ENCODE peak calls at places on chromosomes 3 and 15, in six cellular contexts. E is transverse colon; Y is CD8-positive, alpha-beta T cell; G is A549; N is H9; Q is brain microvascular endothelial cell. A is an unnamed sample.

GRCh38 chr3:151445283-151446001 is 15.4 kb downstream of the IGSF10 start:
- DNase-seq in E (no peak), G (no peak), N (no peak), Q (peak), Y (no peak), A (peak)

GRCh38 chr15:85756411-85757072 is 38.2 kb downstream of the KLHL25 start:
- DNase-seq in G (no peak), E (no peak), Q (no peak), N (no peak), Y (no peak), A (no peak)

GRCh38 chr3:73029321-73029796 is 32.1 kb upstream of the EBLN2 start:
- DNase-seq in G (peak), Q (peak), E (no peak), Y (no peak), N (no peak), A (peak)

GRCh38 chr3:107870989-107871638 is 219.7 kb downstream of the CD47 start:
- DNase-seq in G (no peak), Q (no peak), Y (no peak), N (no peak), E (no peak), A (no peak)

GRCh38 chr15:62644216-62644873 is 398.2 kb upstream of the TPM1 start:
- DNase-seq in G (no peak), E (no peak), Y (no peak), N (no peak), Q (no peak), A (no peak)

GRCh38 chr15:27623149-27623548 is 476.0 kb downstream of the OCA2 start:
- DNase-seq in Q (no peak), N (no peak), E (no peak), Y (no peak), G (no peak), A (no peak)

GRCh38 chr3:38141952-38142273 is 3.5 kb downstream of the MYD88 start:
- DNase-seq in Y (peak), E (no peak), G (no peak), Q (no peak), N (no peak), A (no peak)

GRCh38 chr3:195815169-195815771 is 3.5 kb upstream of the MUC4 start:
- DNase-seq in N (peak), E (no peak), Y (no peak), Q (no peak), G (peak), A (no peak)

GRCh38 chr15:63054985-63055384 is 12.4 kb downstream of the TPM1 start:
- DNase-seq in Y (no peak), N (no peak), Q (no peak), G (peak), E (no peak), A (no peak)

GRCh38 chr15:101370330-101371024 is 75.4 kb upstream of the SNRPA1 start:
- DNase-seq in N (no peak), G (no peak), Q (no peak), E (peak), Y (no peak), A (no peak)

GRCh38 chr3:186687120-186687651 is 21.4 kb downstream of the HRG start:
- DNase-seq in Q (no peak), E (no peak), N (no peak), G (no peak), Y (no peak), A (no peak)

GRCh38 chr3:125684199-125684598 is 88.9 kb upstream of the OSBPL11 start:
- DNase-seq in Q (no peak), N (peak), Y (no peak), G (peak), E (no peak), A (no peak)

GRCh38 chr15:66765478-66766281 is 63.6 kb downstream of the SMAD6 start:
- DNase-seq in N (no peak), E (peak), Y (no peak), G (peak), Q (no peak), A (peak)

GRCh38 chr3:180184806-180185205 is 148.1 kb upstream of the PEX5L start:
- DNase-seq in Y (no peak), G (no peak), Q (no peak), E (no peak), N (no peak), A (no peak)

GRCh38 chr3:50336452-50337174 is 4.0 kb downstream of the RASSF1 start:
- DNase-seq in Y (no peak), E (no peak), N (no peak), Q (no peak), G (no peak), A (no peak)

GRCh38 chr15:29656636-29657475 is 165.4 kb downstream of the TJP1 start:
- DNase-seq in Y (no peak), G (peak), E (no peak), N (peak), Q (no peak), A (peak)

GRCh38 chr15:57505949-57506391 is 85.7 kb upstream of the MYZAP start:
- DNase-seq in Q (peak), G (peak), Y (no peak), N (no peak), E (peak), A (peak)

GRCh38 chr3:87771338-87772059 is 287.3 kb downstream of the CGGBP1 start:
- DNase-seq in E (no peak), N (peak), Y (peak), Q (peak), G (peak), A (no peak)

GRCh38 chr3:72177075-72178050 is 392.4 kb upstream of the PROK2 start:
- DNase-seq in Q (peak), E (peak), G (no peak), N (no peak), Y (no peak), A (peak)

GRCh38 chr3:83393276-83393675 is 1565.5 kb upstream of the CADM2 start:
- DNase-seq in Y (no peak), E (no peak), N (no peak), Q (no peak), G (no peak), A (no peak)

GRCh38 chr15:66323312-66323928 is 30.1 kb downstream of the DIS3L start:
- DNase-seq in Q (no peak), E (no peak), Y (no peak), G (no peak), N (no peak), A (no peak)

GRCh38 chr3:13316603-13317002 is 103.5 kb downstream of the NUP210 start:
- DNase-seq in G (no peak), E (no peak), N (no peak), Y (no peak), Q (no peak), A (no peak)

GRCh38 chr3:151156618-151157216 is 46.3 kb downstream of the GPR171 start:
- DNase-seq in E (no peak), Q (peak), G (peak), N (no peak), Y (no peak), A (peak)

GRCh38 chr3:14853280-14853956 is 34.7 kb downstream of the FGD5 start:
- DNase-seq in E (no peak), Y (no peak), Q (no peak), G (no peak), N (no peak), A (no peak)

GRCh38 chr3:14849831-14850230 is 31.1 kb downstream of the FGD5 start:
- DNase-seq in G (no peak), Y (no peak), Q (no peak), E (no peak), N (no peak), A (no peak)

GRCh38 chr3:14852721-14853120 is 34.0 kb downstream of the FGD5 start:
- DNase-seq in E (no peak), G (no peak), Q (no peak), Y (no peak), N (no peak), A (no peak)

GRCh38 chr3:14848906-14849305 is 30.1 kb downstream of the FGD5 start:
- DNase-seq in Y (no peak), N (no peak), G (no peak), E (no peak), Q (no peak), A (no peak)

DNA sequence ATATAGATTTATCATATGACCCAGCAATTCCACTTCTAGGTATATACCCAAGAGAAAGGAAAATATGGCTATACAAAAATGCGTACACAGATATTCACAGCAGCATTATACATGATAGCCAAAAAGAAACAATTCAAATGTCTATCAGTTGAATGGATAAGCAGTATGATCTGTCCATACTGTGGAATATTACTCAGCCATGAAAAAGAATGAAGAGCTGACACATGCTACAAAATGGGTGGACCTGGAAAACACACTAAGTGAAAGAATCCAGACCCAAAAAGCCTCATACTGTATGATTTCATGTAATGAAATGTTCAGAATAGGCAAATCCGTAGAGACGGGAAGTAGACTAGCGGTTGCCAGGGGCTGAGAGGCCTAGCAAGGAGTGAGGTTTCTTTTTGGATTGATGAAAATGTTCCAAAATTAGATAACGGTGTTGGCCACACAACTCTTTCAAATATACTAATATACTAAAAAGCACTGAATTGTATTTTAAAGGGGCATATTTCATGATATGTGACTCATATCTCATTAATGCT is 33.4 kb downstream of the FGD5 start:
- DNase-seq in N (no peak), E (no peak), Y (no peak), G (no peak), Q (no peak), A (no peak)
- TF ChIP-seq CTCF in N (no peak), E (no peak), Y (no peak), G (no peak), Q (no peak), A (no peak)

GRCh38 chr15:43932036-43932435 is 105.2 kb downstream of the WDR76 start:
- DNase-seq in G (no peak), E (no peak), Y (no peak), N (no peak), Q (no peak), A (no peak)

GRCh38 chr15:43930556-43930955 is 103.8 kb downstream of the WDR76 start:
- DNase-seq in G (no peak), E (peak), N (no peak), Q (no peak), Y (no peak), A (no peak)

GRCh38 chr15:43932907-43933306 is 106.1 kb downstream of the WDR76 start:
- DNase-seq in N (no peak), Q (no peak), Y (no peak), G (no peak), E (no peak), A (no peak)

GRCh38 chr15:43928152-43928551 is 101.3 kb downstream of the WDR76 start:
- DNase-seq in N (peak), G (no peak), Q (no peak), Y (no peak), E (no peak), A (no peak)

GRCh38 chr15:43930079-43930478 is 103.3 kb downstream of the WDR76 start:
- DNase-seq in E (no peak), N (peak), G (no peak), Y (no peak), Q (no peak), A (no peak)
- H3K27ac ChIP-seq in E (no peak), N (no peak), G (no peak), Y (no peak), Q (no peak), A (no peak)

GRCh38 chr15:44023176-44023575 is 171.9 kb downstream of the FRMD5 start:
- DNase-seq in G (no peak), E (no peak), Q (no peak), Y (no peak), N (no peak), A (no peak)
- TF ChIP-seq CTCF in G (no peak), E (no peak), Q (peak), Y (no peak), N (peak), A (no peak)

DNA sequence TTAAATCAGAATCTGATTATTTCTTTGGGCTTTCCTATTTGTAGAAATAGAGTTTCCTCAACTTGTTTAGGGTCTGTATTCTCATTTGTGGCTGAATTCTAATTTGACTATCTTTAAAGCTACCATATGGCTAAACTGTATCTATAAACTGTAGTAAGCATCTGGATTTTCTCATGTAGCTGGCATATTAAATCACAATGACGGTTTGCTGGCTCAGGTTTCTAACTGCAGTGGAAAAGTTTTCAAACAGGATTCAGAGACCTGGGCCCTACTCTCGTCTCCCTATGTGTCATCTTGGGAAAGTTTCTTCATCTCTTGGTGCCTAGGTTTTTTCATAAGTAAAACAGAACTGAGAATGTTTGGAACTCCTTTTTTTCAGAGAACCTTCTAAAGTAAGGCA is 68.3 kb downstream of the GALK2 start:
- DNase-seq in Y (no peak), N (no peak), E (no peak), G (no peak), Q (no peak), A (no peak)
- H3K27ac ChIP-seq in Y (no peak), N (no peak), E (peak), G (no peak), Q (no peak), A (no peak)

DNA sequence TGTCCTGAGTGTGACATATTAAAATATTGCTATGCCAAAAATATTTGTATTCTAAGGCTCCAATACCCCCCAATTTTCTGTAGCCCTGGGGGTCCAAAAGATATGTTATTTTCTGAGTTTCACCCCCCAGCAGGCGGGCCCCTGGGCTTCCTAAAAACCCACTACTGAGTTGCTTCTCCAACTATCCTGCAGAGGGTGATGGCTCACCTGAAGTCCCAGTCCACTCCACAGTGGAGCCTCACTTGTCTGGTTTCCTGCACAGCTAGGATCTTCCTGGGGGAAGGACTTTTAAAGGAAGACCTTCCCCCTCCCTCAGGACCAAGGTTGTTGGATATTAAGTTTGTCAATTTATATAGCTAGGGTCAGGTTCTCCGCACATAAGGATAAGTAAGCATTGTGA is 1181.4 kb downstream of the ROBO2 start:
- DNase-seq in E (no peak), G (no peak), N (no peak), Q (no peak), Y (no peak), A (no peak)
- TF ChIP-seq CTCF in E (no peak), G (no peak), N (peak), Q (no peak), Y (no peak), A (no peak)

DNA sequence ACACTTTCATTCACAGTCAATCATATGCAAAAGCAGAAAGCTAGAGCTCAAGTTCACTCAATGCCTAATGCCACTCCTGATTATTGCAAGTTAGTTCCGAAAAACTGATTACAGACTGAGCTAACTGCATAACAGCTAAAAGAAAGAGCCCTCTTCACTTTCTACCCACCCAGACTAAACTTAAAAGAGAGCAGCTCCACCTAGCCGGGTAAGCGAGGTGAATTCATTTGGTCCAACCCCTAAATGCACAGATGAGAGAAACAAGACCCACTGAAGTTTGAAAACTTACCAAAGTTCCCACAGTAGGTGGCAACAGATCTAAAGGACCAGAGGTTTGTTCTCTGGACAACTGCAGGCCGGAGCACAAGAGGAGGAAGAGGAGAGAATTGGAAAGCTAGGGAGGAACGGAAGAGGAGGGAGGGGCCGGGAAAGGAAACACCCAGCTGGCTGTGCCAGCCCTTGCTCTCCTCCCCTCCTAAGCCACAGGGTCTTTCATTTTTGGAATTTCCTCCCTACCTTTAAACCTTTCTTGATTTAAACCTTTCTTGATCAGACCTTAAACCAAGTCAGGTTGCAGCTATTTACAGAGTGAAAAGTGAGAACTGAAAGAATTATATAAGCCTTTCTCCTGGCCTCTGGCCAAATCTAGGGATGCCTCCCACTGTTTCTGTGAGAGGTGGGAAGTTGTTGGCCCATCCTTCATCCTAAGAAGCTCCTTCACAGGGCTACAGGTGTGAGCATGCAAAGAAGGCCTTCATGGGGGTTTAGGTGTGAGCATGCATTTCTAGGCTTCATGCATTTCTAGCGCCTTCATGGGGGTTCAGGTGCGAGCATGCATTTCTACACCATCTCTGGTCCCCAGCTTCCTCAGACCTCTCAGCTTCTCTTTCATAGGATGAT is 114.7 kb upstream of the LMOD3 start:
- DNase-seq in Y (no peak), E (peak), Q (no peak), N (no peak), G (no peak), A (no peak)
- H3K27ac ChIP-seq in Y (no peak), E (peak), Q (no peak), N (no peak), G (no peak), A (no peak)